ENCODE peak calls at places on chromosomes 16 and 17, in six cellular contexts. L is HL-60, B is adrenal gland, S is GM12865, X is progenitor cell of endocrine pancreas, J is AG10803. H is an unnamed sample.

GRCh38 chr16:89408315-89408714 is 82.0 kb downstream of the ANKRD11 start:
- DNase-seq in B (peak; percentile 64), X (no peak), S (no peak), L (no peak), J (no peak), H (no peak)

GRCh38 chr16:57797526-57798266 is 4.6 kb downstream of the KIFC3 start:
- DNase-seq in J (no peak), L (no peak), X (peak; percentile 57), S (no peak), B (no peak), H (no peak)

GRCh38 chr17:40348136-40348504 is 16.4 kb downstream of the GJD3 start:
- DNase-seq in J (no peak), L (no peak), X (no peak), B (no peak), S (no peak), H (no peak)

GRCh38 chr16:17283022-17283421 is 187.7 kb downstream of the XYLT1 start:
- DNase-seq in X (no peak), B (no peak), S (no peak), J (no peak), L (no peak), H (no peak)

GRCh38 chr16:49889725-49890397 is 33.9 kb upstream of the ZNF423 start:
- DNase-seq in X (no peak), B (no peak), S (no peak), J (peak; percentile 6), L (no peak), H (no peak)

GRCh38 chr17:37648555-37648954 is 5.3 kb upstream of the DDX52 start:
- DNase-seq in J (peak; percentile 78), L (no peak), X (no peak), B (no peak), S (no peak), H (no peak)

GRCh38 chr16:83561876-83562275 is 245.9 kb upstream of the HSBP1 start:
- DNase-seq in X (peak; percentile 10), S (no peak), L (no peak), B (no peak), J (peak; percentile 18), H (no peak)

GRCh38 chr16:29698484-29699323 is 19.7 kb downstream of the QPRT start:
- DNase-seq in S (no peak), B (no peak), J (no peak), X (no peak), L (no peak), H (no peak)

DNA sequence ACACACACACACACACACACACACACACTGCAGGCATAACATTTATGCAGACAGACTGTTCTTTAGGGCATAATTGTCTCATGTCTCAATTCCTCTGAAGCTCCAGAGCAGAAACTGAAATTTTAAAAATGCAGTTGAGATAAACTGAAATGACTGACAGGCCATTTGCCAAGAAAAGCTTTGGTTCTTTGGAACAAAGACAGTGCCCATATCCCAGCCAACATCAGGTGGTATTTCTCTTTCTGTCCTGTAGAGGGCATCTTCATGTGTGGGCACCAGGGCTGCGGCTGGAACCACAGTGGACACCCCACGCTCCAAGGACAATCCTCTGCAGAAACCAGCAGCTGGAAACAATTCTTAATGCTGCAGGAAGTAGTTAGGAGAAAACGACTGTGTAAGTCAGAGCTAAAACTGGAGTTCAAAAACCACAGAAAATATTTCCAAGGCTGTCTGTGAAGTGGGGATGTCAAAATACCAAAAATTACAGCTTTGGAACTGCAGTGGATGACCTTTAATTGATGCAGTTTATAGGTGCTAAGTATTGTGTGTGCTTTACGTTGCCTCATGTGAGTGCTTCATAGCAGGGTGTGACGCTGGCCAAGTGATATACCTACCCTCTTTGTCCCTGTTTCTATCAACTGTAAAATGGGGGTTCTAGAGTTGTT is 10.6 kb upstream of the MEFV start:
- DNase-seq in B (peak; percentile 31), J (peak; percentile 95), S (no peak), L (no peak), X (no peak), H (no peak)
- TF ChIP-seq CTCF in B (peak; percentile 20), J (peak; percentile 81), S (peak; percentile 29), L (peak; percentile 8), X (peak; percentile 17), H (peak; percentile 70)

GRCh38 chr16:72946474-72947194 is 101.3 kb downstream of the ZFHX3 start:
- DNase-seq in S (no peak), L (no peak), B (peak; percentile 87), J (no peak), X (no peak), H (no peak)
- TF ChIP-seq CTCF in S (no peak), L (no peak), B (no peak), J (no peak), X (no peak), H (no peak)

GRCh38 chr17:50388728-50389127 is 8.6 kb downstream of the LRRC59 start:
- DNase-seq in L (no peak), B (no peak), S (no peak), X (no peak), J (no peak), H (no peak)
- TF ChIP-seq CTCF in L (no peak), B (no peak), S (no peak), X (no peak), J (no peak), H (no peak)

GRCh38 chr16:56277040-56277439 is 85.8 kb downstream of the GNAO1 start:
- DNase-seq in X (no peak), L (no peak), S (no peak), J (no peak), B (no peak), H (no peak)
- TF ChIP-seq CTCF in X (peak; percentile 43), L (no peak), S (no peak), J (peak; percentile 12), B (no peak), H (peak; percentile 67)

GRCh38 chr16:1949507-1949906 is 5.0 kb downstream of the RPL3L start:
- DNase-seq in B (no peak), S (no peak), J (no peak), X (no peak), L (no peak), H (no peak)

GRCh38 chr16:1944612-1945199 is 1.7 kb upstream of the MSRB1 start:
- DNase-seq in J (no peak), B (no peak), L (no peak), X (no peak), S (no peak), H (no peak)

GRCh38 chr16:1947369-1947670 is 4.3 kb upstream of the MSRB1 start:
- DNase-seq in B (no peak), X (no peak), J (no peak), L (no peak), S (no peak), H (no peak)

GRCh38 chr16:1945559-1946391 is 2.8 kb upstream of the MSRB1 start:
- DNase-seq in L (no peak), J (no peak), B (no peak), S (no peak), X (no peak), H (no peak)

GRCh38 chr16:1946495-1947368 is 3.7 kb upstream of the MSRB1 start:
- DNase-seq in S (no peak), X (no peak), J (no peak), L (no peak), B (no peak), H (no peak)
- TF ChIP-seq CTCF in S (no peak), X (no peak), J (no peak), L (no peak), B (no peak), H (no peak)

H was measured in type B pancreatic cell.